ENCODE peak calls at places on chromosomes 6 and 20, in ten cellular contexts. One of them, this sample, is unnamed.

GRCh38 chr6:40755046-40755681 is 168.0 kb upstream of the LRFN2 start:
- DNase-seq in H54: peak; percentile 85
- DNase-seq in GM12864: no peak
- DNase-seq in colonic mucosa: no peak
- DNase-seq in Caco-2: no peak
- DNase-seq in GM13977: no peak
- DNase-seq in tibial nerve: no peak
- DNase-seq in NCI-H2171: peak; percentile 35
- DNase-seq in NCI-H1105: no peak
- DNase-seq in T-cell: no peak
- DNase-seq in this sample: no peak

GRCh38 chr6:166244353-166245045 is 63.7 kb downstream of the PRR18 start:
- DNase-seq in H54: no peak
- DNase-seq in GM13977: peak; percentile 72
- DNase-seq in colonic mucosa: no peak
- DNase-seq in NCI-H2171: no peak
- DNase-seq in T-cell: no peak
- DNase-seq in GM12864: no peak
- DNase-seq in Caco-2: no peak
- DNase-seq in NCI-H1105: no peak
- DNase-seq in tibial nerve: no peak
- DNase-seq in this sample: no peak

GRCh38 chr20:47029845-47030244 is 135.2 kb downstream of the EYA2 start:
- DNase-seq in NCI-H2171: no peak
- DNase-seq in NCI-H1105: no peak
- DNase-seq in GM13977: no peak
- DNase-seq in GM12864: no peak
- DNase-seq in T-cell: no peak
- DNase-seq in H54: no peak
- DNase-seq in colonic mucosa: no peak
- DNase-seq in Caco-2: no peak
- DNase-seq in tibial nerve: no peak
- DNase-seq in this sample: no peak

GRCh38 chr20:9323622-9324021 is 190.8 kb upstream of the LAMP5 start:
- DNase-seq in colonic mucosa: no peak
- DNase-seq in GM13977: no peak
- DNase-seq in H54: peak; percentile 13
- DNase-seq in NCI-H1105: no peak
- DNase-seq in GM12864: no peak
- DNase-seq in tibial nerve: no peak
- DNase-seq in NCI-H2171: no peak
- DNase-seq in Caco-2: peak; percentile 30
- DNase-seq in T-cell: no peak
- DNase-seq in this sample: peak; percentile 69

GRCh38 chr6:120869397-120869796 is 464.9 kb downstream of the TBC1D32 start:
- DNase-seq in NCI-H1105: no peak
- DNase-seq in tibial nerve: no peak
- DNase-seq in colonic mucosa: no peak
- DNase-seq in T-cell: no peak
- DNase-seq in NCI-H2171: no peak
- DNase-seq in GM13977: no peak
- DNase-seq in H54: no peak
- DNase-seq in Caco-2: peak; percentile 17
- DNase-seq in GM12864: no peak
- DNase-seq in this sample: no peak

GRCh38 chr20:35120012-35120701 is 27.0 kb downstream of the EDEM2 start:
- DNase-seq in tibial nerve: no peak
- DNase-seq in colonic mucosa: no peak
- DNase-seq in NCI-H1105: no peak
- DNase-seq in Caco-2: no peak
- DNase-seq in GM13977: no peak
- DNase-seq in H54: no peak
- DNase-seq in GM12864: no peak
- DNase-seq in T-cell: no peak
- DNase-seq in NCI-H2171: no peak
- DNase-seq in this sample: no peak

GRCh38 chr6:157551041-157551832 is 170.2 kb downstream of the ZDHHC14 start:
- DNase-seq in colonic mucosa: no peak
- DNase-seq in GM13977: no peak
- DNase-seq in NCI-H1105: no peak
- DNase-seq in T-cell: no peak
- DNase-seq in GM12864: no peak
- DNase-seq in NCI-H2171: no peak
- DNase-seq in Caco-2: no peak
- DNase-seq in H54: peak; percentile 19
- DNase-seq in tibial nerve: no peak
- DNase-seq in this sample: no peak

GRCh38 chr20:62973033-62973745 is 20.7 kb downstream of the SLC17A9 start:
- DNase-seq in NCI-H1105: no peak
- DNase-seq in Caco-2: no peak
- DNase-seq in H54: no peak
- DNase-seq in GM13977: no peak
- DNase-seq in GM12864: no peak
- DNase-seq in T-cell: no peak
- DNase-seq in NCI-H2171: no peak
- DNase-seq in colonic mucosa: no peak
- DNase-seq in tibial nerve: no peak
- DNase-seq in this sample: no peak

GRCh38 chr6:145539831-145540230 is 195.5 kb downstream of the EPM2A start:
- DNase-seq in NCI-H1105: no peak
- DNase-seq in H54: no peak
- DNase-seq in colonic mucosa: no peak
- DNase-seq in GM13977: no peak
- DNase-seq in NCI-H2171: no peak
- DNase-seq in Caco-2: no peak
- DNase-seq in tibial nerve: no peak
- DNase-seq in T-cell: no peak
- DNase-seq in GM12864: no peak
- DNase-seq in this sample: no peak

GRCh38 chr20:2463616-2464365 is 6.8 kb downstream of the SNRPB start:
- DNase-seq in NCI-H2171: no peak
- DNase-seq in Caco-2: peak; percentile 17
- DNase-seq in H54: no peak
- DNase-seq in GM13977: no peak
- DNase-seq in GM12864: no peak
- DNase-seq in tibial nerve: no peak
- DNase-seq in colonic mucosa: no peak
- DNase-seq in T-cell: no peak
- DNase-seq in NCI-H1105: no peak
- DNase-seq in this sample: no peak

GRCh38 chr20:64038579-64039292 is 2.8 kb downstream of the C20orf204 start:
- DNase-seq in H54: peak; percentile 90
- DNase-seq in colonic mucosa: peak; percentile 78
- DNase-seq in GM13977: peak; percentile 93
- DNase-seq in GM12864: peak; percentile 44
- DNase-seq in NCI-H1105: peak; percentile 61
- DNase-seq in tibial nerve: no peak
- DNase-seq in NCI-H2171: peak; percentile 81
- DNase-seq in T-cell: peak; percentile 76
- DNase-seq in Caco-2: peak; percentile 97
- DNase-seq in this sample: peak; percentile 98

GRCh38 chr6:1641391-1641790 is 31.7 kb downstream of the FOXC1 start:
- DNase-seq in T-cell: no peak
- DNase-seq in Caco-2: peak; percentile 93
- DNase-seq in NCI-H2171: no peak
- DNase-seq in H54: peak; percentile 66
- DNase-seq in NCI-H1105: no peak
- DNase-seq in colonic mucosa: no peak
- DNase-seq in GM12864: no peak
- DNase-seq in tibial nerve: no peak
- DNase-seq in GM13977: no peak
- DNase-seq in this sample: no peak

GRCh38 chr20:17431621-17432364 is 99.4 kb downstream of the BFSP1 start:
- DNase-seq in Caco-2: peak; percentile 69
- DNase-seq in NCI-H1105: peak; percentile 68
- DNase-seq in tibial nerve: peak; percentile 36
- DNase-seq in GM12864: no peak
- DNase-seq in H54: peak; percentile 31
- DNase-seq in GM13977: peak; percentile 64
- DNase-seq in colonic mucosa: peak; percentile 39
- DNase-seq in NCI-H2171: peak; percentile 48
- DNase-seq in T-cell: no peak
- DNase-seq in this sample: peak; percentile 69

GRCh38 chr20:34980543-34981213 is 25.0 kb downstream of the MYH7B start:
- DNase-seq in H54: no peak
- DNase-seq in NCI-H2171: peak; percentile 69
- DNase-seq in tibial nerve: no peak
- DNase-seq in NCI-H1105: no peak
- DNase-seq in T-cell: no peak
- DNase-seq in Caco-2: no peak
- DNase-seq in GM12864: no peak
- DNase-seq in colonic mucosa: peak; percentile 67
- DNase-seq in GM13977: no peak
- DNase-seq in this sample: no peak

GRCh38 chr6:139166956-139167313 is 32.1 kb downstream of the HECA start:
- DNase-seq in NCI-H1105: no peak
- DNase-seq in NCI-H2171: no peak
- DNase-seq in H54: no peak
- DNase-seq in tibial nerve: no peak
- DNase-seq in GM12864: no peak
- DNase-seq in Caco-2: no peak
- DNase-seq in T-cell: no peak
- DNase-seq in colonic mucosa: no peak
- DNase-seq in GM13977: no peak
- DNase-seq in this sample: no peak

GRCh38 chr20:10671850-10672578 is 1.8 kb downstream of the JAG1 start:
- DNase-seq in Caco-2: peak; percentile 47
- DNase-seq in GM13977: peak; percentile 51
- DNase-seq in NCI-H1105: peak; percentile 38
- DNase-seq in GM12864: no peak
- DNase-seq in H54: peak; percentile 54
- DNase-seq in tibial nerve: peak; percentile 62
- DNase-seq in colonic mucosa: peak; percentile 78
- DNase-seq in NCI-H2171: no peak
- DNase-seq in T-cell: no peak
- DNase-seq in this sample: peak; percentile 58

GRCh38 chr6:44733868-44734267 is 346.4 kb downstream of the CDC5L start:
- DNase-seq in NCI-H1105: no peak
- DNase-seq in GM12864: no peak
- DNase-seq in NCI-H2171: no peak
- DNase-seq in Caco-2: no peak
- DNase-seq in tibial nerve: peak; percentile 44
- DNase-seq in GM13977: no peak
- DNase-seq in T-cell: no peak
- DNase-seq in colonic mucosa: peak; percentile 57
- DNase-seq in H54: no peak
- DNase-seq in this sample: no peak

GRCh38 chr6:151160869-151161268 is 78.9 kb upstream of the AKAP12 start:
- DNase-seq in NCI-H1105: peak; percentile 69
- DNase-seq in GM12864: no peak
- DNase-seq in GM13977: no peak
- DNase-seq in NCI-H2171: no peak
- DNase-seq in tibial nerve: no peak
- DNase-seq in Caco-2: peak; percentile 81
- DNase-seq in T-cell: no peak
- DNase-seq in H54: no peak
- DNase-seq in colonic mucosa: no peak
- DNase-seq in this sample: no peak

GRCh38 chr6:111710439-111710838 is 104.8 kb upstream of the TRAF3IP2 start:
- DNase-seq in tibial nerve: no peak
- DNase-seq in NCI-H2171: no peak
- DNase-seq in NCI-H1105: no peak
- DNase-seq in H54: no peak
- DNase-seq in GM12864: no peak
- DNase-seq in Caco-2: no peak
- DNase-seq in T-cell: no peak
- DNase-seq in colonic mucosa: no peak
- DNase-seq in GM13977: no peak
- DNase-seq in this sample: no peak

GRCh38 chr6:68559716-68560115 is 75.4 kb upstream of the ADGRB3 start:
- DNase-seq in NCI-H2171: peak; percentile 53
- DNase-seq in GM13977: no peak
- DNase-seq in tibial nerve: no peak
- DNase-seq in H54: no peak
- DNase-seq in Caco-2: no peak
- DNase-seq in NCI-H1105: peak; percentile 81
- DNase-seq in T-cell: no peak
- DNase-seq in GM12864: no peak
- DNase-seq in colonic mucosa: no peak
- DNase-seq in this sample: no peak

GRCh38 chr6:32529697-32530429 is at the start of gene HLA-DRB5:
- DNase-seq in T-cell: no peak
- DNase-seq in GM12864: peak; percentile 66
- DNase-seq in NCI-H1105: no peak
- DNase-seq in H54: no peak
- DNase-seq in GM13977: no peak
- DNase-seq in colonic mucosa: no peak
- DNase-seq in tibial nerve: peak; percentile 5
- DNase-seq in NCI-H2171: no peak
- DNase-seq in Caco-2: no peak
- DNase-seq in this sample: no peak

GRCh38 chr20:14264869-14265268 is 72.5 kb downstream of the FLRT3 start:
- DNase-seq in T-cell: no peak
- DNase-seq in tibial nerve: no peak
- DNase-seq in GM13977: no peak
- DNase-seq in colonic mucosa: no peak
- DNase-seq in GM12864: no peak
- DNase-seq in H54: no peak
- DNase-seq in NCI-H2171: no peak
- DNase-seq in Caco-2: peak; percentile 35
- DNase-seq in NCI-H1105: no peak
- DNase-seq in this sample: peak; percentile 34

GRCh38 chr6:16322666-16323312 is 84.4 kb downstream of the GMPR start:
- DNase-seq in GM13977: peak; percentile 80
- DNase-seq in GM12864: no peak
- DNase-seq in Caco-2: no peak
- DNase-seq in tibial nerve: peak; percentile 33
- DNase-seq in NCI-H1105: no peak
- DNase-seq in H54: peak; percentile 60
- DNase-seq in T-cell: peak; percentile 66
- DNase-seq in NCI-H2171: peak; percentile 80
- DNase-seq in colonic mucosa: peak; percentile 53
- DNase-seq in this sample: no peak

GRCh38 chr6:144758602-144759001 is 473.5 kb downstream of the UTRN start:
- DNase-seq in colonic mucosa: no peak
- DNase-seq in T-cell: no peak
- DNase-seq in tibial nerve: no peak
- DNase-seq in GM12864: no peak
- DNase-seq in H54: no peak
- DNase-seq in Caco-2: no peak
- DNase-seq in GM13977: no peak
- DNase-seq in NCI-H1105: peak; percentile 33
- DNase-seq in NCI-H2171: no peak
- DNase-seq in this sample: no peak

GRCh38 chr6:44580901-44581300 is 193.4 kb downstream of the CDC5L start:
- DNase-seq in NCI-H2171: no peak
- DNase-seq in GM13977: no peak
- DNase-seq in Caco-2: no peak
- DNase-seq in H54: no peak
- DNase-seq in GM12864: no peak
- DNase-seq in T-cell: no peak
- DNase-seq in colonic mucosa: peak; percentile 1
- DNase-seq in NCI-H1105: no peak
- DNase-seq in tibial nerve: no peak
- DNase-seq in this sample: no peak

GRCh38 chr6:89794324-89794723 is 25.3 kb downstream of the MDN1 start:
- DNase-seq in T-cell: no peak
- DNase-seq in H54: no peak
- DNase-seq in tibial nerve: no peak
- DNase-seq in NCI-H2171: no peak
- DNase-seq in NCI-H1105: no peak
- DNase-seq in Caco-2: no peak
- DNase-seq in GM12864: no peak
- DNase-seq in GM13977: no peak
- DNase-seq in colonic mucosa: no peak
- DNase-seq in this sample: no peak

GRCh38 chr20:46709459-46710148 is at the start of gene SLC2A10:
- DNase-seq in T-cell: no peak
- DNase-seq in colonic mucosa: peak; percentile 73
- DNase-seq in Caco-2: peak; percentile 81
- DNase-seq in GM12864: no peak
- DNase-seq in H54: no peak
- DNase-seq in GM13977: peak; percentile 63
- DNase-seq in tibial nerve: peak; percentile 51
- DNase-seq in NCI-H1105: no peak
- DNase-seq in NCI-H2171: no peak
- DNase-seq in this sample: peak; percentile 39

GRCh38 chr20:23122321-23122720 is 36.2 kb upstream of the CD93 start:
- DNase-seq in GM13977: no peak
- DNase-seq in Caco-2: no peak
- DNase-seq in T-cell: no peak
- DNase-seq in H54: no peak
- DNase-seq in NCI-H1105: no peak
- DNase-seq in colonic mucosa: no peak
- DNase-seq in GM12864: no peak
- DNase-seq in NCI-H2171: no peak
- DNase-seq in tibial nerve: no peak
- DNase-seq in this sample: no peak

This sample was measured in HuH-7.